ENCODE peak calls at places on chromosome 3, in eight cellular contexts. One of them, this sample, is unnamed.

GRCh38 chr3:24793896-24794295 is 299.2 kb upstream of the THRB start:
- DNase-seq in central memory CD8-positive, alpha-beta T cell: no peak
- DNase-seq in SIG-M5: no peak
- DNase-seq in GOT3: no peak
- DNase-seq in KBM-7: no peak
- DNase-seq in mucosa of gallbladder: no peak
- DNase-seq in BE2C: no peak
- DNase-seq in astrocyte: no peak
- DNase-seq in this sample: no peak

GRCh38 chr3:53227993-53228885 is 27.6 kb downstream of the TKT start:
- DNase-seq in astrocyte: no peak
- DNase-seq in BE2C: no peak
- DNase-seq in SIG-M5: no peak
- DNase-seq in central memory CD8-positive, alpha-beta T cell: no peak
- DNase-seq in GOT3: no peak
- DNase-seq in mucosa of gallbladder: no peak
- DNase-seq in KBM-7: no peak
- DNase-seq in this sample: peak; percentile 51

GRCh38 chr3:117562000-117562399 is 852.4 kb downstream of the TUSC7 start:
- DNase-seq in KBM-7: no peak
- DNase-seq in central memory CD8-positive, alpha-beta T cell: no peak
- DNase-seq in mucosa of gallbladder: no peak
- DNase-seq in SIG-M5: no peak
- DNase-seq in astrocyte: no peak
- DNase-seq in BE2C: no peak
- DNase-seq in GOT3: no peak
- DNase-seq in this sample: peak; percentile 68

GRCh38 chr3:65793495-65794200 is 245.1 kb downstream of the MAGI1 start:
- DNase-seq in mucosa of gallbladder: no peak
- DNase-seq in KBM-7: no peak
- DNase-seq in GOT3: no peak
- DNase-seq in SIG-M5: no peak
- DNase-seq in central memory CD8-positive, alpha-beta T cell: no peak
- DNase-seq in BE2C: no peak
- DNase-seq in astrocyte: peak; percentile 23
- DNase-seq in this sample: no peak

GRCh38 chr3:50125541-50126286 is 29.4 kb upstream of the SEMA3F start:
- DNase-seq in SIG-M5: no peak
- DNase-seq in BE2C: no peak
- DNase-seq in astrocyte: no peak
- DNase-seq in central memory CD8-positive, alpha-beta T cell: no peak
- DNase-seq in GOT3: no peak
- DNase-seq in mucosa of gallbladder: no peak
- DNase-seq in KBM-7: no peak
- DNase-seq in this sample: no peak

GRCh38 chr3:143565943-143566342 is 282.3 kb downstream of the SLC9A9 start:
- DNase-seq in astrocyte: no peak
- DNase-seq in mucosa of gallbladder: no peak
- DNase-seq in SIG-M5: no peak
- DNase-seq in BE2C: no peak
- DNase-seq in GOT3: no peak
- DNase-seq in KBM-7: peak; percentile 16
- DNase-seq in central memory CD8-positive, alpha-beta T cell: no peak
- DNase-seq in this sample: no peak

GRCh38 chr3:77420316-77420715 is 380.4 kb downstream of the ROBO2 start:
- DNase-seq in GOT3: no peak
- DNase-seq in SIG-M5: no peak
- DNase-seq in astrocyte: no peak
- DNase-seq in mucosa of gallbladder: no peak
- DNase-seq in KBM-7: no peak
- DNase-seq in BE2C: no peak
- DNase-seq in central memory CD8-positive, alpha-beta T cell: no peak
- DNase-seq in this sample: no peak

GRCh38 chr3:45368382-45368781 is 20.0 kb upstream of the LARS2 start:
- DNase-seq in KBM-7: no peak
- DNase-seq in mucosa of gallbladder: no peak
- DNase-seq in astrocyte: no peak
- DNase-seq in GOT3: no peak
- DNase-seq in BE2C: no peak
- DNase-seq in SIG-M5: no peak
- DNase-seq in central memory CD8-positive, alpha-beta T cell: no peak
- DNase-seq in this sample: no peak

GRCh38 chr3:3799173-3800075 is at the start of gene LRRN1:
- DNase-seq in mucosa of gallbladder: peak; percentile 84
- DNase-seq in KBM-7: peak; percentile 7
- DNase-seq in SIG-M5: no peak
- DNase-seq in central memory CD8-positive, alpha-beta T cell: no peak
- DNase-seq in astrocyte: peak; percentile 47
- DNase-seq in GOT3: no peak
- DNase-seq in BE2C: no peak
- DNase-seq in this sample: peak; percentile 38

GRCh38 chr3:63029921-63030320 is 154.7 kb upstream of the CADPS start:
- DNase-seq in SIG-M5: no peak
- DNase-seq in astrocyte: peak; percentile 20
- DNase-seq in GOT3: no peak
- DNase-seq in central memory CD8-positive, alpha-beta T cell: no peak
- DNase-seq in mucosa of gallbladder: no peak
- DNase-seq in KBM-7: no peak
- DNase-seq in BE2C: no peak
- DNase-seq in this sample: no peak

This sample was measured in adrenal gland.